ENCODE peak calls at places on chromosomes 1 and 21, in nine cellular contexts. J is colonic mucosa, U is prostate gland, L is cardiac muscle cell, D is Peyer's patch, N is endothelial cell of umbilical vein, I is H9, O is heart right ventricle, X is lower lobe of right lung. T is an unnamed sample.

GRCh38 chr1:149933208-149933607 is 3.5 kb downstream of the MTMR11 start:
- DNase-seq in U (no peak), O (no peak), X (no peak), I (no peak), L (no peak), D (no peak), J (no peak), N (no peak), T (no peak)

GRCh38 chr1:240766831-240767230 is 154.9 kb upstream of the GREM2 start:
- DNase-seq in O (no peak), U (no peak), N (no peak), D (no peak), L (no peak), J (no peak), I (no peak), X (no peak), T (no peak)

GRCh38 chr1:229230136-229230892 is 40.6 kb upstream of the RAB4A start:
- DNase-seq in N (no peak), X (no peak), I (no peak), U (no peak), D (no peak), J (no peak), L (no peak), O (no peak), T (no peak)

GRCh38 chr1:23263380-23263887 is 46.1 kb upstream of the HTR1D start:
- DNase-seq in O (no peak), X (no peak), U (no peak), J (no peak), D (no peak), L (no peak), N (no peak), I (peak; percentile 50), T (no peak)

GRCh38 chr21:45074048-45074817 is at the start of gene ADARB1:
- DNase-seq in I (peak; percentile 76), N (peak; percentile 29), O (peak; percentile 78), L (peak; percentile 64), X (peak; percentile 74), J (peak; percentile 55), U (peak; percentile 44), D (peak; percentile 76), T (peak; percentile 87)

GRCh38 chr1:27600500-27601175 is 3.3 kb downstream of the AHDC1 start:
- DNase-seq in I (peak; percentile 85), L (no peak), J (no peak), X (no peak), D (no peak), N (peak; percentile 51), O (no peak), U (no peak), T (no peak)

GRCh38 chr1:160219062-160219929 is 14.1 kb downstream of the PEA15 start:
- DNase-seq in J (peak; percentile 47), I (peak; percentile 67), O (no peak), D (no peak), N (peak; percentile 73), L (peak; percentile 78), U (peak; percentile 39), X (no peak), T (no peak)

GRCh38 chr21:26877015-26877414 is 31.8 kb upstream of the ADAMTS1 start:
- DNase-seq in U (no peak), X (no peak), D (no peak), I (no peak), N (no peak), J (no peak), L (no peak), O (no peak), T (no peak)

GRCh38 chr1:104804147-104804546 is 1054.4 kb downstream of the AMY1C start:
- DNase-seq in U (no peak), X (no peak), D (no peak), N (no peak), I (no peak), L (no peak), O (no peak), J (no peak), T (no peak)

GRCh38 chr1:34901919-34902318 is 27.5 kb downstream of the DLGAP3 start:
- DNase-seq in L (no peak), D (no peak), N (no peak), I (no peak), X (no peak), J (no peak), O (no peak), U (no peak), T (no peak)

GRCh38 chr1:175155473-175155856 is 37.1 kb downstream of the KIAA0040 start:
- DNase-seq in L (no peak), N (peak; percentile 3), I (no peak), D (no peak), X (no peak), O (no peak), J (no peak), U (no peak), T (no peak)

GRCh38 chr1:113675299-113675698 is 84.0 kb downstream of the PHTF1 start:
- DNase-seq in I (no peak), D (no peak), X (no peak), L (peak; percentile 32), O (no peak), N (no peak), J (no peak), U (no peak), T (no peak)

GRCh38 chr1:65310078-65310587 is 790 bp downstream of the DNAJC6 start:
- DNase-seq in J (no peak), L (no peak), U (no peak), I (peak; percentile 90), X (no peak), O (peak; percentile 24), N (no peak), D (no peak), T (peak; percentile 63)

GRCh38 chr21:44550807-44551206 is 498 bp downstream of the KRTAP10-2 start:
- DNase-seq in L (no peak), I (peak; percentile 25), N (no peak), U (no peak), J (no peak), D (no peak), O (no peak), X (peak; percentile 15), T (peak; percentile 23)

GRCh38 chr1:96524100-96524499 is 197.5 kb upstream of the PTBP2 start:
- DNase-seq in X (no peak), D (no peak), J (no peak), I (no peak), O (no peak), L (no peak), U (no peak), N (no peak), T (no peak)

GRCh38 chr1:91036894-91037829 is 15.3 kb upstream of the ZNF644 start:
- DNase-seq in U (no peak), O (no peak), N (no peak), D (no peak), J (peak; percentile 65), L (peak; percentile 26), X (no peak), I (no peak), T (no peak)

GRCh38 chr1:207968521-207968944 is 57.6 kb upstream of the CD34 start:
- DNase-seq in D (no peak), I (no peak), O (no peak), X (no peak), J (no peak), U (no peak), N (no peak), L (no peak), T (no peak)

GRCh38 chr1:52182874-52183400 is 41.0 kb downstream of the ZFYVE9 start:
- DNase-seq in N (no peak), X (no peak), L (no peak), O (no peak), J (no peak), I (no peak), U (no peak), D (no peak), T (no peak)

GRCh38 chr1:52179073-52179472 is 37.2 kb downstream of the ZFYVE9 start:
- DNase-seq in J (no peak), O (no peak), D (no peak), I (no peak), N (no peak), X (no peak), U (no peak), L (no peak), T (no peak)

DNA sequence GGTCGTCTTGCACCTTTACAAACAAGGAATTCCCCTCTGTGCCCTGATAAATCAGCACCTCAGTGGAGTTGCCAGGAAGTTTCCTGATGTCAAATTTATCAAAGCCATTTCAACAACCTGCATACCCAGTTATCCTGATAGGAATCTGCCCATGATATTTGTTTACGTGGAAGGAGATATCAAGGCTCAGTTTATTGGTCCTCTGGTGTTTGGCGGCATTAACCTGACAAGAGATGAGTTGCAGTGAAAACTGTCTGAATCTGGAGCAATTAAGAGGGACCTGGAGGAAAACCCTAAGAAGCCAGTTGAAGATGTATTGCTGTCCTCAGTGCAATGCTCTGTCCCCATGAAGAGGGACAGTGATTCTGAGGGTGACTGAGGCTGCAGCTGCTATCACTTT is 38.3 kb downstream of the ZFYVE9 start:
- DNase-seq in U (no peak), J (no peak), N (no peak), D (no peak), L (no peak), I (no peak), O (no peak), X (no peak), T (no peak)
- H3K27ac ChIP-seq in U (no peak overlapping the region), J (no peak overlapping the region), N (no peak overlapping the region), D (no peak overlapping the region), L (no peak overlapping the region), I (no peak overlapping the region), O (no peak overlapping the region), X (no peak overlapping the region), T (no peak overlapping the region)

GRCh38 chr1:214719207-214719606 is 116.2 kb downstream of the CENPF start:
- DNase-seq in D (no peak), U (no peak), X (no peak), O (no peak), N (no peak), I (no peak), L (no peak), J (no peak), T (no peak)
- TF ChIP-seq CTCF in D (no peak), U (no peak), X (no peak), O (no peak), N (no peak), I (peak; percentile 51), L (no peak), J (no peak), T (no peak)

GRCh38 chr1:118862755-118863154 is 125.4 kb downstream of the TBX15 start:
- DNase-seq in X (no peak), U (no peak), I (no peak), L (no peak), D (no peak), J (no peak), N (no peak), O (no peak), T (no peak)

GRCh38 chr1:118863688-118864087 is 124.5 kb downstream of the TBX15 start:
- DNase-seq in L (no peak), O (no peak), N (no peak), U (no peak), D (no peak), J (no peak), I (no peak), X (no peak), T (no peak)

GRCh38 chr1:118861216-118861615 is 126.9 kb downstream of the TBX15 start:
- DNase-seq in N (no peak), O (no peak), X (no peak), D (no peak), J (no peak), L (no peak), U (no peak), I (no peak), T (no peak)

GRCh38 chr1:118859999-118860398 is 128.1 kb downstream of the TBX15 start:
- DNase-seq in O (no peak), D (no peak), N (no peak), U (no peak), L (no peak), X (no peak), J (no peak), I (no peak), T (no peak)
- H3K4me1 ChIP-seq in O (no peaks in the 10 kb centered on the region), D (no peaks in the 10 kb centered on the region), N (no peaks in the 10 kb centered on the region), U (no peaks in the 10 kb centered on the region), L (no peaks in the 10 kb centered on the region), X (no peaks in the 10 kb centered on the region), J (no peaks in the 10 kb centered on the region), I (no peaks in the 10 kb centered on the region), T (no peaks in the 10 kb centered on the region)

GRCh38 chr1:109433322-109433721 is 7.1 kb upstream of the PSMA5 start:
- DNase-seq in L (no peak), J (no peak), N (no peak), D (no peak), X (no peak), I (no peak), O (no peak), U (no peak), T (no peak)
- H3K27ac ChIP-seq in L (no peak overlapping the region), J (no peak overlapping the region), N (no peak overlapping the region), D (no peak overlapping the region), X (no peak overlapping the region), I (no peak overlapping the region), O (no peak overlapping the region), U (no peak overlapping the region), T (no peak overlapping the region)